ENCODE peak calls at places on chromosome 11, in five cellular contexts. K is AML-193; F is nucleus accumbens; R is naive thymus-derived CD4-positive, alpha-beta T cell; H is bronchial epithelial cell. I is an unnamed sample.

GRCh38 chr11:23311986-23312940 is 452.0 kb upstream of the CCDC179 start:
- DNase-seq in K (no peak), F (no peak), R (no peak), H (peak; percentile 59), I (no peak)

GRCh38 chr11:103091024-103091423 is 936 bp downstream of the DCUN1D5 start:
- DNase-seq in K (no peak), F (no peak), R (no peak), H (peak; percentile 10), I (peak; percentile 4)

GRCh38 chr11:65274734-65275682 is 13.2 kb downstream of the POLA2 start:
- DNase-seq in K (peak; percentile 60), F (peak; percentile 50), R (peak; percentile 22), H (peak; percentile 86), I (peak; percentile 88)

GRCh38 chr11:116786966-116787365 is 857 bp downstream of the ZPR1 start:
- DNase-seq in K (no peak), F (no peak), R (no peak), H (no peak), I (no peak)

GRCh38 chr11:68827733-68828132 is 14.0 kb downstream of the CPT1A start:
- DNase-seq in K (peak; percentile 40), F (no peak), R (no peak), H (no peak), I (no peak)

GRCh38 chr11:111777094-111778046 is 11.2 kb upstream of the PPP2R1B start:
- DNase-seq in K (peak; percentile 58), F (no peak), R (peak; percentile 51), H (peak; percentile 63), I (peak; percentile 83)

GRCh38 chr11:43376594-43376993 is 17.9 kb downstream of the TTC17 start:
- DNase-seq in K (no peak), F (no peak), R (no peak), H (peak; percentile 99), I (no peak)

GRCh38 chr11:60498853-60499252 is 6.3 kb downstream of the MS4A12 start:
- DNase-seq in K (no peak), F (no peak), R (no peak), H (no peak), I (no peak)

GRCh38 chr11:119144825-119145476 is 3.9 kb upstream of the ABCG4 start:
- DNase-seq in K (peak; percentile 71), F (no peak), R (no peak), H (peak; percentile 69), I (peak; percentile 75)

GRCh38 chr11:119832536-119832935 is 103.5 kb upstream of the NECTIN1 start:
- DNase-seq in K (no peak), F (no peak), R (no peak), H (peak; percentile 27), I (peak; percentile 27)

GRCh38 chr11:114314096-114314495 is 17.9 kb downstream of the NNMT start:
- DNase-seq in K (no peak), F (no peak), R (no peak), H (no peak), I (no peak)

GRCh38 chr11:45182902-45183301 is 36.5 kb downstream of the PRDM11 start:
- DNase-seq in K (peak; percentile 1), F (no peak), R (no peak), H (peak; percentile 18), I (peak; percentile 59)

GRCh38 chr11:14312736-14313438 is 46.1 kb downstream of the RRAS2 start:
- DNase-seq in K (no peak), F (no peak), R (no peak), H (peak; percentile 60), I (no peak)

GRCh38 chr11:115503083-115503885 is 931 bp downstream of the CADM1 start:
- DNase-seq in K (no peak), F (peak; percentile 81), R (no peak), H (peak; percentile 44), I (peak; percentile 13)

GRCh38 chr11:67631427-67631826 is 1.7 kb upstream of the NUDT8 start:
- DNase-seq in K (no peak), F (no peak), R (no peak), H (no peak), I (no peak)

GRCh38 chr11:47443028-47443700 is 5.8 kb downstream of the RAPSN start:
- DNase-seq in K (no peak), F (no peak), R (no peak), H (no peak), I (no peak)

GRCh38 chr11:112219476-112220232 is 6.6 kb upstream of the PTS start:
- DNase-seq in K (peak; percentile 75), F (peak; percentile 18), R (peak; percentile 65), H (peak; percentile 69), I (peak; percentile 90)

GRCh38 chr11:110196241-110196754 is 100.1 kb downstream of the RDX start:
- DNase-seq in K (no peak), F (no peak), R (no peak), H (peak; percentile 99), I (peak; percentile 62)

GRCh38 chr11:1817511-1817910 is 17.3 kb upstream of the SYT8 start:
- DNase-seq in K (no peak), F (no peak), R (no peak), H (peak; percentile 32), I (no peak)

GRCh38 chr11:122440783-122441701 is 214.5 kb upstream of the UBASH3B start:
- DNase-seq in K (no peak), F (peak; percentile 49), R (no peak), H (no peak), I (no peak)

GRCh38 chr11:131544591-131544990 is 174.2 kb downstream of the NTM start:
- DNase-seq in K (no peak), F (peak; percentile 26), R (no peak), H (no peak), I (no peak)

GRCh38 chr11:10934293-10934850 is 76.5 kb upstream of the ZBED5 start:
- DNase-seq in K (no peak), F (no peak), R (peak; percentile 27), H (no peak), I (peak; percentile 6)

GRCh38 chr11:119501777-119502405 is 78.9 kb upstream of the THY1 start:
- DNase-seq in K (no peak), F (no peak), R (no peak), H (no peak), I (no peak)

GRCh38 chr11:118401880-118402590 is 629 bp downstream of the ATP5MG start:
- DNase-seq in K (peak; percentile 29), F (no peak), R (no peak), H (peak; percentile 68), I (peak; percentile 31)

GRCh38 chr11:438101-438844 is 3.5 kb downstream of the ANO9 start:
- DNase-seq in K (no peak), F (no peak), R (no peak), H (no peak), I (no peak)

GRCh38 chr11:44016129-44016528 is 31.7 kb upstream of the ACCSL start:
- DNase-seq in K (no peak), F (no peak), R (no peak), H (no peak), I (no peak)

GRCh38 chr11:11444800-11445126 is 91.7 kb upstream of the CSNK2A3 start:
- DNase-seq in K (no peak), F (no peak), R (no peak), H (no peak), I (no peak)

GRCh38 chr11:93838967-93839366 is 11.5 kb downstream of the VSTM5 start:
- DNase-seq in K (no peak), F (no peak), R (no peak), H (no peak), I (no peak)